ENCODE peak calls at places on chromosomes 5 and 9, in nine cellular contexts. One of them, this sample, is unnamed.

GRCh38 chr9:73200694-73201432 is 49.2 kb downstream of the ANXA1 start:
- DNase-seq in Calu3: no peak
- DNase-seq in prostate gland: no peak
- DNase-seq in brain microvascular endothelial cell: no peak
- DNase-seq in cardiac fibroblast: peak
- DNase-seq in RWPE1: peak
- DNase-seq in PC-3: peak
- DNase-seq in endothelial cell of umbilical vein: peak
- DNase-seq in heart left ventricle: no peak
- DNase-seq in this sample: no peak

GRCh38 chr9:94860678-94861588 is 134.4 kb downstream of the AOPEP start:
- DNase-seq in Calu3: no peak
- DNase-seq in prostate gland: no peak
- DNase-seq in brain microvascular endothelial cell: peak
- DNase-seq in cardiac fibroblast: peak
- DNase-seq in RWPE1: no peak
- DNase-seq in PC-3: no peak
- DNase-seq in endothelial cell of umbilical vein: no peak
- DNase-seq in heart left ventricle: peak
- DNase-seq in this sample: no peak

GRCh38 chr5:57072218-57072892 is 101.5 kb upstream of the GPBP1 start:
- DNase-seq in Calu3: no peak
- DNase-seq in prostate gland: no peak
- DNase-seq in brain microvascular endothelial cell: no peak
- DNase-seq in cardiac fibroblast: no peak
- DNase-seq in RWPE1: no peak
- DNase-seq in PC-3: no peak
- DNase-seq in endothelial cell of umbilical vein: no peak
- DNase-seq in heart left ventricle: no peak
- DNase-seq in this sample: no peak

GRCh38 chr5:174751154-174751990 is 27.0 kb downstream of the MSX2 start:
- DNase-seq in Calu3: peak
- DNase-seq in prostate gland: no peak
- DNase-seq in brain microvascular endothelial cell: no peak
- DNase-seq in cardiac fibroblast: no peak
- DNase-seq in RWPE1: peak
- DNase-seq in PC-3: no peak
- DNase-seq in endothelial cell of umbilical vein: no peak
- DNase-seq in heart left ventricle: no peak
- DNase-seq in this sample: no peak

GRCh38 chr5:175823731-175824525 is 47.5 kb upstream of the CPLX2 start:
- DNase-seq in Calu3: no peak
- DNase-seq in prostate gland: no peak
- DNase-seq in brain microvascular endothelial cell: no peak
- DNase-seq in cardiac fibroblast: no peak
- DNase-seq in RWPE1: no peak
- DNase-seq in PC-3: no peak
- DNase-seq in endothelial cell of umbilical vein: no peak
- DNase-seq in heart left ventricle: no peak
- DNase-seq in this sample: no peak

GRCh38 chr9:86407022-86407421 is 52.8 kb upstream of the TUT7 start:
- DNase-seq in Calu3: peak
- DNase-seq in prostate gland: peak
- DNase-seq in brain microvascular endothelial cell: peak
- DNase-seq in cardiac fibroblast: peak
- DNase-seq in RWPE1: peak
- DNase-seq in PC-3: peak
- DNase-seq in endothelial cell of umbilical vein: no peak
- DNase-seq in heart left ventricle: no peak
- DNase-seq in this sample: no peak

GRCh38 chr5:169083394-169084018 is 217.4 kb downstream of the SLIT3 start:
- DNase-seq in Calu3: no peak
- DNase-seq in prostate gland: no peak
- DNase-seq in brain microvascular endothelial cell: no peak
- DNase-seq in cardiac fibroblast: no peak
- DNase-seq in RWPE1: no peak
- DNase-seq in PC-3: no peak
- DNase-seq in endothelial cell of umbilical vein: no peak
- DNase-seq in heart left ventricle: no peak
- DNase-seq in this sample: no peak

GRCh38 chr5:159038907-159039306 is 60.8 kb downstream of the EBF1 start:
- DNase-seq in Calu3: no peak
- DNase-seq in prostate gland: no peak
- DNase-seq in brain microvascular endothelial cell: peak
- DNase-seq in cardiac fibroblast: peak
- DNase-seq in RWPE1: no peak
- DNase-seq in PC-3: no peak
- DNase-seq in endothelial cell of umbilical vein: no peak
- DNase-seq in heart left ventricle: no peak
- DNase-seq in this sample: no peak

GRCh38 chr5:102119252-102119651 is 176.8 kb downstream of the SLCO4C1 start:
- DNase-seq in Calu3: no peak
- DNase-seq in prostate gland: no peak
- DNase-seq in brain microvascular endothelial cell: no peak
- DNase-seq in cardiac fibroblast: no peak
- DNase-seq in RWPE1: no peak
- DNase-seq in PC-3: no peak
- DNase-seq in endothelial cell of umbilical vein: no peak
- DNase-seq in heart left ventricle: no peak
- DNase-seq in this sample: no peak

GRCh38 chr9:88052446-88052845 is 78.1 kb upstream of the CDK20 start:
- DNase-seq in Calu3: no peak
- DNase-seq in prostate gland: no peak
- DNase-seq in brain microvascular endothelial cell: no peak
- DNase-seq in cardiac fibroblast: no peak
- DNase-seq in RWPE1: no peak
- DNase-seq in PC-3: no peak
- DNase-seq in endothelial cell of umbilical vein: no peak
- DNase-seq in heart left ventricle: no peak
- DNase-seq in this sample: no peak

GRCh38 chr9:3746296-3747275 is 220.8 kb upstream of the RFX3 start:
- DNase-seq in Calu3: no peak
- DNase-seq in prostate gland: no peak
- DNase-seq in brain microvascular endothelial cell: peak
- DNase-seq in cardiac fibroblast: peak
- DNase-seq in RWPE1: peak
- DNase-seq in PC-3: peak
- DNase-seq in endothelial cell of umbilical vein: no peak
- DNase-seq in heart left ventricle: no peak
- DNase-seq in this sample: no peak

GRCh38 chr5:65382582-65382981 is 99.1 kb downstream of the ADAMTS6 start:
- DNase-seq in Calu3: no peak
- DNase-seq in prostate gland: no peak
- DNase-seq in brain microvascular endothelial cell: no peak
- DNase-seq in cardiac fibroblast: no peak
- DNase-seq in RWPE1: no peak
- DNase-seq in PC-3: peak
- DNase-seq in endothelial cell of umbilical vein: no peak
- DNase-seq in heart left ventricle: no peak
- DNase-seq in this sample: no peak

GRCh38 chr9:696332-697090 is 145.0 kb upstream of the DMRT1 start:
- DNase-seq in Calu3: peak
- DNase-seq in prostate gland: peak
- DNase-seq in brain microvascular endothelial cell: peak
- DNase-seq in cardiac fibroblast: peak
- DNase-seq in RWPE1: peak
- DNase-seq in PC-3: peak
- DNase-seq in endothelial cell of umbilical vein: peak
- DNase-seq in heart left ventricle: peak
- DNase-seq in this sample: no peak

GRCh38 chr9:108273988-108274387 is 581.8 kb downstream of the ACTL7B start:
- DNase-seq in Calu3: no peak
- DNase-seq in prostate gland: no peak
- DNase-seq in brain microvascular endothelial cell: no peak
- DNase-seq in cardiac fibroblast: peak
- DNase-seq in RWPE1: no peak
- DNase-seq in PC-3: no peak
- DNase-seq in endothelial cell of umbilical vein: no peak
- DNase-seq in heart left ventricle: no peak
- DNase-seq in this sample: no peak

GRCh38 chr5:103929310-103930003 is 366.9 kb upstream of the NUDT12 start:
- DNase-seq in Calu3: no peak
- DNase-seq in prostate gland: no peak
- DNase-seq in brain microvascular endothelial cell: no peak
- DNase-seq in cardiac fibroblast: no peak
- DNase-seq in RWPE1: peak
- DNase-seq in PC-3: peak
- DNase-seq in endothelial cell of umbilical vein: no peak
- DNase-seq in heart left ventricle: no peak
- DNase-seq in this sample: no peak

GRCh38 chr9:31146485-31147166 is 1237.8 kb upstream of the ACO1 start:
- DNase-seq in Calu3: no peak
- DNase-seq in prostate gland: no peak
- DNase-seq in brain microvascular endothelial cell: no peak
- DNase-seq in cardiac fibroblast: no peak
- DNase-seq in RWPE1: no peak
- DNase-seq in PC-3: no peak
- DNase-seq in endothelial cell of umbilical vein: no peak
- DNase-seq in heart left ventricle: no peak
- DNase-seq in this sample: no peak

GRCh38 chr5:100827481-100827889 is 75.6 kb downstream of the ST8SIA4 start:
- DNase-seq in Calu3: no peak
- DNase-seq in prostate gland: no peak
- DNase-seq in brain microvascular endothelial cell: peak
- DNase-seq in cardiac fibroblast: no peak
- DNase-seq in RWPE1: peak
- DNase-seq in PC-3: peak
- DNase-seq in endothelial cell of umbilical vein: peak
- DNase-seq in heart left ventricle: no peak
- DNase-seq in this sample: no peak

GRCh38 chr9:100087218-100087617 is 11.6 kb downstream of the ERP44 start:
- DNase-seq in Calu3: no peak
- DNase-seq in prostate gland: no peak
- DNase-seq in brain microvascular endothelial cell: peak
- DNase-seq in cardiac fibroblast: peak
- DNase-seq in RWPE1: no peak
- DNase-seq in PC-3: peak
- DNase-seq in endothelial cell of umbilical vein: peak
- DNase-seq in heart left ventricle: no peak
- DNase-seq in this sample: no peak

DNA sequence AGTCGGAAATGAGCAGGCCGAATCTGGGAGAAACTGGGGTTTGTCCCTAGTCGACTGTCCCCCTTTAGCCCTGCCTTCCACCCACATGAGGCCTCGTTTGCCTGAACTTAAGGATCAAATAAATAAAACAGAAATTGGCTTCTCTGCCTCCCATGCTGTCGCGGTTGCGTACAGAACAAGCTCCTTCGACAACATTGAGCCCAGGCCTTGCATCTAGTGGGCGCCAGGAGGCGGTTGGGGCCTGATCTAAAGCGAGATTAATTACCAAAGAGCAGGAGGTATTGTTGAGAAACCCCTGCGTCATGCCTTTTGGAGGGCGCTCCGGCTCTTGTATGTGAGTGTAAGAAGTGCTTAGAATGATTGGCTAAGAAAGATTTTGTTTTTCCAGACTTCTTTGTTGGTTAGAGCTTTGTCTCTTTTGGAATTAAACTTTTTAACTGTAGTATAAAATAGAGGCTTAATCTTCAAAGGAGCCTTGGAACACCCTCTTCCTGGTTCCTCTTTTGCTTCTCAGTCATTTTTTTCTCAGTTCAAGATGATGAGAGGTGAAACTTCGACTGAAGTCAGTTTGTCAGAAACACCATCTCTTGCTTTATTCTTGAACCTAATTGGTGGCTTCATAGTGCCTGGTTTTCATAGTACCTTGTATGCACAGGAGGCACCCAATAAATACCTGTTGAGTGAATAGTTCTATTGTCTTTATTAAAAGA is 828 bp downstream of the ATP6V0E1 start:
- DNase-seq in Calu3: peak
- DNase-seq in prostate gland: peak
- DNase-seq in brain microvascular endothelial cell: peak
- DNase-seq in cardiac fibroblast: peak
- DNase-seq in RWPE1: peak
- DNase-seq in PC-3: peak
- DNase-seq in endothelial cell of umbilical vein: peak
- DNase-seq in heart left ventricle: peak
- DNase-seq in this sample: peak
- TF ChIP-seq CTCF in Calu3: peak
- TF ChIP-seq CTCF in prostate gland: peak
- TF ChIP-seq CTCF in brain microvascular endothelial cell: peak
- TF ChIP-seq CTCF in cardiac fibroblast: peak
- TF ChIP-seq CTCF in RWPE1: peak
- TF ChIP-seq CTCF in PC-3: peak
- TF ChIP-seq CTCF in endothelial cell of umbilical vein: peak
- TF ChIP-seq CTCF in heart left ventricle: peak
- TF ChIP-seq CTCF in this sample: peak

GRCh38 chr9:135787776-135788575 is 86.0 kb downstream of the KCNT1 start:
- DNase-seq in Calu3: no peak
- DNase-seq in prostate gland: no peak
- DNase-seq in brain microvascular endothelial cell: no peak
- DNase-seq in cardiac fibroblast: no peak
- DNase-seq in RWPE1: no peak
- DNase-seq in PC-3: no peak
- DNase-seq in endothelial cell of umbilical vein: no peak
- DNase-seq in heart left ventricle: no peak
- DNase-seq in this sample: no peak
- TF ChIP-seq CTCF in Calu3: no peak
- TF ChIP-seq CTCF in prostate gland: no peak
- TF ChIP-seq CTCF in brain microvascular endothelial cell: no peak
- TF ChIP-seq CTCF in cardiac fibroblast: no peak
- TF ChIP-seq CTCF in RWPE1: no peak
- TF ChIP-seq CTCF in PC-3: no peak
- TF ChIP-seq CTCF in endothelial cell of umbilical vein: no peak
- TF ChIP-seq CTCF in heart left ventricle: no peak
- TF ChIP-seq CTCF in this sample: no peak

GRCh38 chr9:99012957-99013512 is 69.3 kb downstream of the COL15A1 start:
- DNase-seq in Calu3: no peak
- DNase-seq in prostate gland: no peak
- DNase-seq in brain microvascular endothelial cell: no peak
- DNase-seq in cardiac fibroblast: no peak
- DNase-seq in RWPE1: no peak
- DNase-seq in PC-3: no peak
- DNase-seq in endothelial cell of umbilical vein: no peak
- DNase-seq in heart left ventricle: no peak
- DNase-seq in this sample: no peak
- TF ChIP-seq CTCF in Calu3: no peak
- TF ChIP-seq CTCF in prostate gland: no peak
- TF ChIP-seq CTCF in brain microvascular endothelial cell: peak
- TF ChIP-seq CTCF in cardiac fibroblast: peak
- TF ChIP-seq CTCF in RWPE1: no peak
- TF ChIP-seq CTCF in PC-3: no peak
- TF ChIP-seq CTCF in endothelial cell of umbilical vein: no peak
- TF ChIP-seq CTCF in heart left ventricle: peak
- TF ChIP-seq CTCF in this sample: no peak

GRCh38 chr9:106846307-106846706 is 16.7 kb upstream of the ZNF462 start:
- DNase-seq in Calu3: no peak
- DNase-seq in prostate gland: no peak
- DNase-seq in brain microvascular endothelial cell: no peak
- DNase-seq in cardiac fibroblast: no peak
- DNase-seq in RWPE1: no peak
- DNase-seq in PC-3: peak
- DNase-seq in endothelial cell of umbilical vein: no peak
- DNase-seq in heart left ventricle: no peak
- DNase-seq in this sample: no peak

GRCh38 chr9:106843361-106843760 is 19.6 kb upstream of the ZNF462 start:
- DNase-seq in Calu3: no peak
- DNase-seq in prostate gland: no peak
- DNase-seq in brain microvascular endothelial cell: no peak
- DNase-seq in cardiac fibroblast: peak
- DNase-seq in RWPE1: no peak
- DNase-seq in PC-3: no peak
- DNase-seq in endothelial cell of umbilical vein: peak
- DNase-seq in heart left ventricle: no peak
- DNase-seq in this sample: no peak

GRCh38 chr9:106846847-106847246 is 16.1 kb upstream of the ZNF462 start:
- DNase-seq in Calu3: no peak
- DNase-seq in prostate gland: no peak
- DNase-seq in brain microvascular endothelial cell: peak
- DNase-seq in cardiac fibroblast: peak
- DNase-seq in RWPE1: peak
- DNase-seq in PC-3: peak
- DNase-seq in endothelial cell of umbilical vein: peak
- DNase-seq in heart left ventricle: no peak
- DNase-seq in this sample: no peak
- TF ChIP-seq CTCF in Calu3: no peak
- TF ChIP-seq CTCF in prostate gland: no peak
- TF ChIP-seq CTCF in brain microvascular endothelial cell: no peak
- TF ChIP-seq CTCF in cardiac fibroblast: no peak
- TF ChIP-seq CTCF in RWPE1: no peak
- TF ChIP-seq CTCF in PC-3: no peak
- TF ChIP-seq CTCF in endothelial cell of umbilical vein: no peak
- TF ChIP-seq CTCF in heart left ventricle: no peak
- TF ChIP-seq CTCF in this sample: no peak